ENCODE peak calls at places on chromosomes 4 and X, in five cellular contexts. O is GM12878, Q is endothelial cell of umbilical vein, A is HepG2, R is K562. N is an unnamed sample.

GRCh38 chrX:34881671-34882070 is 60.9 kb upstream of the FAM47B start:
- DNase-seq in R (no peak), Q (no peak), O (no peak), A (no peak), N (no peak)

GRCh38 chr4:78971326-78971725 is 32.1 kb upstream of the PAQR3 start:
- DNase-seq in R (no peak), A (no peak), Q (no peak), O (no peak), N (no peak)

GRCh38 chr4:185811509-185812364 is at the start of gene SORBS2:
- DNase-seq in O (peak; percentile 56), Q (no peak), R (no peak), A (peak; percentile 81), N (no peak)

GRCh38 chr4:74039065-74039763 is 725 bp upstream of the CXCL3 start:
- DNase-seq in Q (peak; percentile 51), A (no peak), O (no peak), R (no peak), N (no peak)

GRCh38 chr4:73853246-73853704 is at the start of gene PF4V1:
- DNase-seq in O (no peak), R (no peak), Q (peak; percentile 13), A (no peak), N (no peak)

GRCh38 chr4:41496980-41497379 is 41.0 kb upstream of the LIMCH1 start:
- DNase-seq in A (no peak), Q (no peak), R (no peak), O (no peak), N (no peak)

GRCh38 chr4:72568959-72569718 is at the start of gene ADAMTS3:
- DNase-seq in Q (peak; percentile 56), A (no peak), O (no peak), R (peak; percentile 80), N (peak; percentile 14)

GRCh38 chr4:110163327-110164070 is 34.9 kb downstream of the ELOVL6 start:
- DNase-seq in A (no peak), R (no peak), Q (no peak), O (no peak), N (peak; percentile 23)

GRCh38 chr4:77821775-77822174 is 2.6 kb upstream of the CNOT6L start:
- DNase-seq in Q (peak; percentile 47), O (no peak), R (no peak), A (no peak), N (no peak)

GRCh38 chr4:155935389-155935986 is 18.2 kb downstream of the CTSO start:
- DNase-seq in O (no peak), Q (no peak), R (no peak), A (no peak), N (no peak)

GRCh38 chr4:86218721-86219481 is 141.0 kb downstream of the MAPK10 start:
- DNase-seq in R (no peak), O (no peak), Q (peak; percentile 32), A (no peak), N (no peak)

GRCh38 chrX:129540068-129540653 is at the start of gene OCRL:
- DNase-seq in A (peak; percentile 51), O (no peak), Q (peak; percentile 66), R (peak; percentile 74), N (peak; percentile 72)

GRCh38 chr4:67198757-67199156 is 346.5 kb downstream of the CENPC start:
- DNase-seq in A (no peak), O (no peak), Q (peak; percentile 14), R (peak; percentile 6), N (peak; percentile 48)

GRCh38 chr4:2047781-2048581 is 11.1 kb upstream of the NAT8L start:
- DNase-seq in A (no peak), Q (no peak), O (no peak), R (no peak), N (no peak)

GRCh38 chrX:34491126-34491525 is 166.0 kb downstream of the TMEM47 start:
- DNase-seq in A (no peak), O (no peak), R (no peak), Q (no peak), N (no peak)

GRCh38 chrX:2863646-2864045 is 34.9 kb downstream of the GYG2 start:
- DNase-seq in A (no peak), Q (no peak), R (no peak), O (no peak), N (no peak)

GRCh38 chrX:110123331-110123782 is 120.4 kb downstream of the TMEM164 start:
- DNase-seq in A (peak; percentile 63), R (no peak), O (no peak), Q (no peak), N (no peak)

GRCh38 chr4:7904942-7905341 is 34.7 kb downstream of the AFAP1 start:
- DNase-seq in O (no peak), R (no peak), A (no peak), Q (no peak), N (peak; percentile 36)

GRCh38 chr4:155999743-156000142 is 46.1 kb upstream of the CTSO start:
- DNase-seq in R (no peak), Q (no peak), A (no peak), O (no peak), N (no peak)

GRCh38 chr4:10655968-10656367 is 28.6 kb downstream of the CLNK start:
- DNase-seq in R (no peak), Q (peak; percentile 92), O (no peak), A (no peak), N (no peak)

GRCh38 chr4:150948069-150948468 is 67.0 kb downstream of the LRBA start:
- DNase-seq in Q (no peak), R (no peak), O (no peak), A (no peak), N (no peak)

GRCh38 chr4:38855466-38855865 is 1.2 kb downstream of the TLR6 start:
- DNase-seq in Q (no peak), O (no peak), R (no peak), A (no peak), N (no peak)

GRCh38 chrX:39477438-39478120 is 620.2 kb downstream of the BCOR start:
- DNase-seq in R (peak; percentile 36), A (no peak), O (no peak), Q (peak; percentile 2), N (no peak)

GRCh38 chrX:72714471-72714916 is 388 bp upstream of the PHKA1 start:
- DNase-seq in R (no peak), Q (peak; percentile 68), O (no peak), A (peak; percentile 12), N (peak; percentile 41)

DNA sequence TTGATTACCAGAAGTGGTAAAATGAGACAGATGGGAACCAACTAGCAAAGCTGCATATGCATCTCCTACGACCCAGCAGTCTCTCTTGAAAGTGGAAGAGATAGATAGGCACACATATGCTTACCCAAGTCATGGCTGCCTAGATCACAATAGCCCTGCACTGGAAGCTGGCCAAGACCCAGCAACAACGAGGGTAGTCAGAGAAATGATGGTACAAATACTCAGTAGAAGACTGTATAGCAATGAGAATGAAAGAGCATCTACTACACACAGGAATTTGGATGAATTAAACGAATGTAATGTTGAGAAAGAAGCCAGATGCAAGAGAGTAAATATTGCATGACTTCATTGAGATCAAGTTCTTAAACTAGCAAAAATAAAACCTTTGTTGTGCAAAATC is 100.3 kb upstream of the FAT1 start:
- DNase-seq in Q (no peak), O (no peak), R (peak; percentile 30), A (peak; percentile 25), N (no peak)
- TF ChIP-seq MYC in Q (no peak), O (no peak), R (no peak), A (no peak), N (no peak)

GRCh38 chr4:139555073-139555704 is 830 bp downstream of the SETD7 start:
- DNase-seq in R (peak; percentile 49), Q (peak; percentile 96), A (no peak), O (no peak), N (peak; percentile 53)
- TF ChIP-seq POLR2A in R (no peak), Q (peak; percentile 78), A (no peak), O (peak; percentile 65), N (peak; percentile 82)

DNA sequence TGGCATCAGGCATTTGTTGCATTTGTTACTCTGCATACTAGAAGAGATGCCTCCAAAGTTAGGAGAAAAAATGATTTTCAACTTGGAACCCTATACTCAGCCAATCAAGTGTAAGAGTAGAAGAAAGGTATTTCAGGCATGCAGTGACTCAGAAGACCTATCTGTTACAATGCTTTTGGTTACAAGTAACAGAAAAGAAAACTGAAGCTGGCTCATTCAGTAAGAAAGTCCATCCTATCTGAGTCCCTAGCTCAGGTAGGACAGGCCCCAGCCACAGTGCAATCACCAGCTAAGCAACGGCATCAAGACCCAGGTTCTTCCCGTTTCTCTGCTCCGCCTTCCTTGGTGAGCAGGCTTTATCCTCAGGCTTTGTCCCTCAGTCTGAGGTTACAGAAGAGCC is 23.3 kb downstream of the MECP2 start:
- DNase-seq in A (peak; percentile 19), R (no peak), O (no peak), Q (peak; percentile 23), N (peak; percentile 28)
- H3K27ac ChIP-seq in A (no peak overlapping the region), R (peak overlapping the region; percentile 10), O (no peak overlapping the region), Q (peak overlapping the region; percentile 26), N (peak overlapping the region; percentile 41)

GRCh38 chrX:138756234-138756633 is 44.7 kb upstream of the FGF13 start:
- DNase-seq in A (no peak), Q (no peak), R (no peak), O (no peak), N (no peak)
- TF ChIP-seq MYC in A (no peak), Q (no peak), R (no peak), O (no peak), N (no peak)

GRCh38 chrX:78950157-78950556 is 5.0 kb downstream of the P2RY10 start:
- DNase-seq in Q (no peak), R (no peak), A (no peak), O (no peak), N (no peak)

GRCh38 chrX:78944351-78944750 is 840 bp upstream of the P2RY10 start:
- DNase-seq in O (no peak), R (no peak), Q (no peak), A (no peak), N (no peak)

GRCh38 chrX:78946178-78946896 is 1.1 kb downstream of the P2RY10 start:
- DNase-seq in A (no peak), R (no peak), O (no peak), Q (no peak), N (no peak)

GRCh38 chrX:78945186-78945912 is at the start of gene P2RY10:
- DNase-seq in R (no peak), A (no peak), O (peak; percentile 85), Q (no peak), N (no peak)
- TF ChIP-seq POLR2A in R (no peak), A (no peak), O (peak; percentile 67), Q (no peak), N (no peak)

GRCh38 chrX:154063234-154063633 is 34.3 kb downstream of the MECP2 start:
- DNase-seq in Q (no peak), R (no peak), A (no peak), O (no peak), N (no peak)
- H3K27ac ChIP-seq in Q (no peak overlapping the region), R (no peak overlapping the region), A (no peak overlapping the region), O (no peak overlapping the region), N (no peak overlapping the region)